ENCODE peak calls at places on chromosomes 11 and 22, in four cellular contexts. E is activated B cell treated with CpG ODN at 0.5 μM for 24 hours; S is CD4-positive, alpha-beta T cell; O is GM23338. Y is an unnamed sample.

GRCh38 chr11:126890561-126890960 is 110.0 kb downstream of the KIRREL3 start:
- DNase-seq in E (no peak), S (no peak), O (peak), Y (no peak)

GRCh38 chr22:44815099-44816070 is 63.0 kb downstream of the ARHGAP8 start:
- DNase-seq in E (no peak), S (no peak), O (no peak), Y (no peak)

GRCh38 chr11:102377891-102378290 is 30.9 kb downstream of the BIRC2 start:
- DNase-seq in E (no peak), S (no peak), O (no peak), Y (no peak)

GRCh38 chr11:47189100-47189834 is 3.0 kb upstream of the PACSIN3 start:
- DNase-seq in E (no peak), S (no peak), O (no peak), Y (no peak)

GRCh38 chr22:31891366-31892079 is 52.8 kb upstream of the YWHAH start:
- DNase-seq in E (no peak), S (no peak), O (no peak), Y (no peak)

GRCh38 chr11:62607729-62608128 is 4.8 kb downstream of the EML3 start:
- DNase-seq in E (no peak), S (no peak), O (no peak), Y (no peak)

GRCh38 chr11:2089536-2090165 is 49.5 kb downstream of the IGF2 start:
- DNase-seq in E (no peak), S (no peak), O (peak), Y (no peak)

GRCh38 chr11:27701262-27702105 is 1.2 kb upstream of the BDNF start:
- DNase-seq in E (no peak), S (no peak), O (peak), Y (no peak)

GRCh38 chr11:70778828-70779365 is 380.6 kb downstream of the CTTN start:
- DNase-seq in E (no peak), S (no peak), O (no peak), Y (no peak)

GRCh38 chr22:42799462-42800405 is 57.3 kb downstream of the ARFGAP3 start:
- DNase-seq in E (no peak), S (no peak), O (peak), Y (no peak)

GRCh38 chr22:35839811-35840739 is 122.4 kb downstream of the APOL5 start:
- DNase-seq in E (no peak), S (no peak), O (peak), Y (peak)

GRCh38 chr11:103552086-103552485 is 442.9 kb downstream of the DYNC2H1 start:
- DNase-seq in E (no peak), S (no peak), O (no peak), Y (no peak)

GRCh38 chr11:2304156-2305139 is 2.6 kb downstream of the TSPAN32 start:
- DNase-seq in E (no peak), S (no peak), O (no peak), Y (no peak)

GRCh38 chr11:23789938-23790371 is 706.9 kb upstream of the LUZP2 start:
- DNase-seq in E (no peak), S (no peak), O (no peak), Y (no peak)

GRCh38 chr11:6646040-6646439 is 9.6 kb downstream of the DCHS1 start:
- DNase-seq in E (no peak), S (no peak), O (no peak), Y (no peak)

GRCh38 chr11:75229466-75229865 is 11.1 kb upstream of the TPBGL start:
- DNase-seq in E (no peak), S (no peak), O (no peak), Y (no peak)

GRCh38 chr11:95451682-95452081 is 220.7 kb upstream of the SESN3 start:
- DNase-seq in E (no peak), S (no peak), O (no peak), Y (no peak)

GRCh38 chr11:66462911-66463310 is 3.8 kb upstream of the PELI3 start:
- DNase-seq in E (no peak), S (no peak), O (no peak), Y (no peak)

GRCh38 chr11:131745405-131745804 is 375.0 kb downstream of the NTM start:
- DNase-seq in E (no peak), S (no peak), O (no peak), Y (no peak)

GRCh38 chr11:126307706-126308105 is 3.8 kb downstream of the DCPS start:
- DNase-seq in E (no peak), S (no peak), O (peak), Y (no peak)

GRCh38 chr11:83092488-83093384 is 21.0 kb upstream of the RAB30 start:
- DNase-seq in E (no peak), S (no peak), O (no peak), Y (no peak)

GRCh38 chr11:66871521-66871901 is 14.6 kb downstream of the LRFN4 start:
- DNase-seq in E (no peak), S (no peak), O (no peak), Y (no peak)

GRCh38 chr11:15113381-15113780 is 1.3 kb upstream of the INSC start:
- DNase-seq in E (peak), S (no peak), O (no peak), Y (no peak)

GRCh38 chr11:71179877-71180276 is 72.5 kb downstream of the SHANK2 start:
- DNase-seq in E (no peak), S (no peak), O (no peak), Y (no peak)

GRCh38 chr11:41274831-41275230 is 184.6 kb downstream of the LRRC4C start:
- DNase-seq in E (no peak), S (no peak), O (no peak), Y (no peak)

GRCh38 chr11:24171869-24172268 is 325.0 kb upstream of the LUZP2 start:
- DNase-seq in E (no peak), S (no peak), O (no peak), Y (no peak)

GRCh38 chr22:50674606-50675552 is 2.3 kb downstream of the SHANK3 start:
- DNase-seq in E (peak), S (no peak), O (peak), Y (no peak)

GRCh38 chr11:28636566-28636965 is 528.4 kb downstream of the METTL15 start:
- DNase-seq in E (no peak), S (no peak), O (no peak), Y (no peak)

GRCh38 chr11:69920500-69921428 is 101.5 kb upstream of the FGF3 start:
- DNase-seq in E (no peak), S (no peak), O (no peak), Y (no peak)

GRCh38 chr22:39144101-39144815 is 8.2 kb downstream of the CBX7 start:
- DNase-seq in E (peak), S (peak), O (peak), Y (no peak)

GRCh38 chr11:67556244-67556643 is 27.4 kb upstream of the GSTP1 start:
- DNase-seq in E (no peak), S (no peak), O (no peak), Y (no peak)

DNA sequence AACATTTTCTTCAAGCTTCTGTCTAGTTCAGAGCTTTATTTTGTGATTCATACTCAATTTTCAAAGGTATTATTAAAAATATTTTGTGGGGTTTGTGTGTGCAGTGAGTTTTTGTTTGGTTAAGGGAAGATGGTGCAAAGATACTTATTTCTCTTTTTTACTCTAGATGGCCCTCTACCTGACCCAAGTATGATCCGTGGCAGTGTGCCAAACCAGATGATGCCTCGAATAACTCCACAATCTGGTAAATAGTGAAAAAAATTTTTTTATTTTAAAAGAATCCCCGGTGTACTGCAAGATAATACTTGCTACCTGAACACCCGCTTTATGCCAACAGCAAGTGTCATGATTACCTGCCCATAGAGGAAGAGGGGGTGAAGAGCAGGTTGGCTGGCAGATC is 54.2 kb downstream of the EP300 start:
- DNase-seq in E (no peak), S (no peak), O (no peak), Y (no peak)
- TF ChIP-seq CTCF in E (no peak), S (no peak), O (no peak), Y (no peak)

GRCh38 chr22:36858966-36859365 is 1.8 kb upstream of the NCF4 start:
- DNase-seq in E (no peak), S (no peak), O (no peak), Y (no peak)
- TF ChIP-seq CTCF in E (no peak), S (no peak), O (no peak), Y (no peak)

DNA sequence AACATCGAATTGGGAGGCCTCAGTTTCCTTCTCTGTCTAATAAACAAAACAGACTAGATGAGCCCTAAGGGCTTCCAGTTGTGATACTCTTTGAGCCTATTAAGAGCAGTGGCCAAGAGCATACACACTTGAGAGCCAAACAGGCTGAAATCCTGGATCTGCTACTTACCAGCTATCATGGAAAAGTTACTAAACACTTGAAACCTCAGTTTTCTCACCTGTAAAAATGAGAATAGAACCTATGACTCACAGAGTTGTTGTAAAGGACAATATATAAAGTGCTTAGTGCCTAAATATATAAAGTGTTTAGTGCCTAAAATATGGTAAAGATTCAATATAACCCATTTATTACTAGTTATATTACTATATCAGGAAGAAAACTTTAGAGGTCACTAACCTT is 23.7 kb upstream of the GDPD4 start:
- DNase-seq in E (no peak), S (no peak), O (no peak), Y (no peak)
- TF ChIP-seq CTCF in E (no peak), S (no peak), O (no peak), Y (no peak)

DNA sequence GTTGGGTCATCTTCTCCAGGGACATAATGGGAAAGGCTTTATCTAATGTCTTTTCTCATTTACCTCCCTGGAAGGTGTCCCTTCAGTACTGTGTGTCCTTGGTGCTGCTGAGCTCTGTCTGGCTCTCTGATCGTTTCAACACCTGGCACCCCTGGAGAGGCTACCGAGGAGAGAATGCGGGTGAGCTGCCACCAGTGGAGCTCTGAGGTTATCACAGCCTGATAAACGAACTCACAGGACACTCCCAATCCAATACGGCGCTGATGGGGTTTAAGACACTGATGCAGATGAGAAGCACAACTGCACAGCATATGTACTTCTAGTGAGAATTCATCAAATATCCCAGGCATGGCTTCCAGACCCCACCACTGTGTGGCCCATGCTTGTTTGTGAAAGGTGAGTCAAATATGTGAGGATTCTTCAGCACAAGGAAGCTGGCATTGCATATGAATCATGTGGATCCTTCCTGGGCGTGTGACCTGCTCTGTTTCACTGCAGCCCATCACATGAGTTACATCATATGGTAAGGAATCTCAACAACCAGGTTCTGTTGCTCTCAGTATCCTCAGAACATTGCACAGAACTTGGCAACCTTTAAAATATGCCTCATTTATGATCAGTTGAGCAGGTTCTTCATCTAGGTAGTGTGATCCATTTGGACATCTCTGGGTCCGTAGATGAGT is 34.8 kb upstream of the VWA5A start:
- DNase-seq in E (no peak), S (no peak), O (no peak), Y (no peak)
- TF ChIP-seq CTCF in E (no peak), S (no peak), O (no peak), Y (no peak)

DNA sequence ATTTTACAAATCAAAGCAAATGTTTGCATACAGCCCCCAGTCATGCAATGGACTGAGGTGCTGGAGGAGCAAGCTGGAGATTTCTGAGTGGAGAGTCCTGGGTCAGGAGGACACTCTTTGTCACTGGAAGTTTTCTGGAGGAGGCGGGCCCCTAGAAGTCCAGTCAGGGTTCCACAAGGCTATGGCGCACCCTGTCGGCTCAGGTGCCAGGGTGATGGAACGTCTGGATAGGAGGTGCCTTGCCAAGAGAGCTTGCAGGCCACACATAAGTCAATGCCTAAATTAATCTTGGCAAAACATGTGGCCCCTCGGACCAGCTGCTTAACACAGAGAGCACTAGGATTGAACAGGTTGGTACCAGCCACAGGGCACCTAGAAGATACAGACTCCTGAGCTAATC is 174.7 kb upstream of the CADM1 start:
- DNase-seq in E (no peak), S (no peak), O (peak), Y (no peak)
- TF ChIP-seq CTCF in E (no peak), S (no peak), O (peak), Y (no peak)

GRCh38 chr11:20876738-20877137 is 207.4 kb downstream of the NELL1 start:
- DNase-seq in E (no peak), S (no peak), O (no peak), Y (no peak)

GRCh38 chr11:20874358-20874757 is 205.0 kb downstream of the NELL1 start:
- DNase-seq in E (no peak), S (no peak), O (peak), Y (no peak)

DNA sequence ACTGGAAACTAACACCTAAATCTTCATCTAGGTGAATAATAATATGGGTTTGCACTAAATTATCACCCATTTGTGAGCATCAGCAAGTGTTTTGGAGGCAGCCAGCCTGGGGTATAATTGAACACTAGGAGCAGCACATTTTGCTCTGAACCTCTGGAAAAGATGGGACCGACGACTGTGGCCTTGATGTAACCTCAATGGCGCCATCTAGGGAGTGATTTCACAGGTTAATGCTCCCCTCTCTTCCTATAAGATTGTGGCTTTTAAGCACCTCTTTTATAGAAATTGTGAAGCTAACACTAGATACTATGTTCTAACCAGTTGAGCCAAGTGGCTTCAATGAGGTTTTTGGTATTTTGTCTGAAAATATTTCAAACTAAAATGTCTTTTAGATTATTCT is 203.7 kb downstream of the NELL1 start:
- DNase-seq in E (no peak), S (no peak), O (peak), Y (no peak)
- TF ChIP-seq CTCF in E (no peak), S (no peak), O (peak), Y (no peak)

GRCh38 chr11:13949876-13950275 is 12.6 kb upstream of the SPON1 start:
- DNase-seq in E (no peak), S (no peak), O (no peak), Y (no peak)
- TF ChIP-seq CTCF in E (no peak), S (no peak), O (no peak), Y (no peak)

GRCh38 chr11:17012179-17012578 is 2.0 kb downstream of the PLEKHA7 start:
- DNase-seq in E (no peak), S (no peak), O (peak), Y (no peak)

GRCh38 chr11:17012712-17013547 is 1.3 kb downstream of the PLEKHA7 start:
- DNase-seq in E (no peak), S (no peak), O (peak), Y (no peak)

GRCh38 chr11:17014774-17015638 is 792 bp upstream of the PLEKHA7 start:
- DNase-seq in E (no peak), S (no peak), O (peak), Y (no peak)

GRCh38 chr11:17014321-17014773 is at the start of gene PLEKHA7:
- DNase-seq in E (no peak), S (peak), O (peak), Y (no peak)

GRCh38 chr11:17013548-17014320 is 480 bp downstream of the PLEKHA7 start:
- DNase-seq in E (peak), S (peak), O (peak), Y (no peak)
- TF ChIP-seq CTCF in E (no peak), S (no peak), O (no peak), Y (no peak)

GRCh38 chr11:114090976-114091375 is 31.5 kb downstream of the ZBTB16 start:
- DNase-seq in E (no peak), S (no peak), O (no peak), Y (no peak)

GRCh38 chr11:114092953-114093352 is 33.4 kb downstream of the ZBTB16 start:
- DNase-seq in E (no peak), S (no peak), O (no peak), Y (no peak)

GRCh38 chr11:114094516-114094915 is 35.0 kb downstream of the ZBTB16 start:
- DNase-seq in E (no peak), S (no peak), O (no peak), Y (no peak)

GRCh38 chr11:114091791-114092397 is 32.4 kb downstream of the ZBTB16 start:
- DNase-seq in E (no peak), S (no peak), O (no peak), Y (no peak)

DNA sequence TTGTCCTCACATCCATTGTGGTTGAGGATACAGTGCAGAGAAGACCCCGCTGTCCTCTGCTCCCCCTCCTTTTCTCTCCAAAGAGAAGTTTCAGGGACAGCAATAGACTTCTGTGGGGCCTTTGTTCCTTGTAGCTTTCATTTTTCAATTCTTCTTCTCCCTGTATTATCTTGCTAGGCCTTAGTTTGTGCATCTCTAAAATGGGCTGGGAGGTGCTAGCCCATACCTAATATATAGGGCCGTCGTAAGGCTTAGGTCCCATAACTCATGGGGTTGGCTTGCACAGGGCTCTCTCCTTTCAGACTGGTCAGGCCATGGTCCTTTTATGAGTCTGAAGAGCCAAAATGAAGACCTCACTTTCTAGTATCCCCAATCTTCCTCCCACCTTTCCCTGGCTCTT is 33.0 kb downstream of the ZBTB16 start:
- DNase-seq in E (no peak), S (no peak), O (no peak), Y (no peak)
- TF ChIP-seq CTCF in E (no peak), S (no peak), O (no peak), Y (no peak)

DNA sequence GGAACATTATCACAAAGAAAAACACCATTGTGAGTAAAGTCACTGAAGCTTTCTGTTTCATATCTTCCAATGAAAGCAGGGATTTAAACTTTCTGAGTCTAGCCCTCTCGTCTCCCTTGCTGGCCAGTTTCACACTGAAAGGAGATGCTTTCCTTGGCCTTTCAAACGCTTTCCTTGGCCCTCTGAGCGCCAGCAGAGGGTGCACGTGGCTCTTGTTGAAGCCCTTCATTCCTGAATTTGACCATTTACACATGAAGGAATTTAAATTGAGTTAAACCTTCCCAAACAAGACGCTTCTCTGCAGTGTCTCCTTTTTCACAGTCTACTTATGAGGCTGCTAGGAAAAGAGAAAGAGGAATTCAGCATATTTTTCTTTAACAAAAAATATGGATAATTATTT is 21.5 kb downstream of the NNMT start:
- DNase-seq in E (no peak), S (no peak), O (peak), Y (no peak)
- TF ChIP-seq CTCF in E (no peak), S (no peak), O (peak), Y (no peak)

Y was measured in mesothelial cell of epicardium.